ENCODE peak calls at places on chromosomes 16 and 17, in four cellular contexts. J is upper lobe of right lung, E is heart right ventricle, D is H9. T is an unnamed sample.

GRCh38 chr17:54969658-54970572 is 1.4 kb downstream of the STXBP4 start:
- DNase-seq in J (no peak), D (no peak), E (no peak), T (no peak)

GRCh38 chr17:29592850-29593545 is at the start of gene ANKRD13B:
- DNase-seq in J (peak; percentile 73), E (peak; percentile 44), D (no peak), T (no peak)

GRCh38 chr17:36104601-36105000 is 974 bp downstream of the CCL4 start:
- DNase-seq in D (peak; percentile 9), J (no peak), E (no peak), T (no peak)

GRCh38 chr16:17921357-17921978 is 415.1 kb downstream of the NPIPA8 start:
- DNase-seq in D (peak; percentile 66), E (no peak), J (no peak), T (peak; percentile 21)

GRCh38 chr16:11150190-11150589 is 105.8 kb downstream of the SOCS1 start:
- DNase-seq in D (no peak), J (no peak), E (no peak), T (no peak)

GRCh38 chr17:20028436-20028835 is 19.3 kb downstream of the SPECC1 start:
- DNase-seq in J (no peak), E (no peak), D (no peak), T (no peak)

GRCh38 chr17:80817861-80818260 is 173.8 kb upstream of the CHMP6 start:
- DNase-seq in D (no peak), J (no peak), E (no peak), T (peak; percentile 31)

GRCh38 chr16:2814757-2815298 is 2.2 kb upstream of the PRSS21 start:
- DNase-seq in J (peak; percentile 48), D (no peak), E (no peak), T (no peak)

GRCh38 chr16:72198641-72199250 is 26.8 kb upstream of the PMFBP1 start:
- DNase-seq in E (no peak), D (peak; percentile 46), J (no peak), T (no peak)

GRCh38 chr17:82909322-82909904 is 69.6 kb upstream of the ZNF750 start:
- DNase-seq in E (no peak), D (no peak), J (no peak), T (no peak)

GRCh38 chr16:77414752-77415231 is 20.0 kb downstream of the ADAMTS18 start:
- DNase-seq in J (no peak), E (no peak), D (no peak), T (peak; percentile 32)

GRCh38 chr16:17827313-17827712 is 356.6 kb upstream of the XYLT1 start:
- DNase-seq in E (no peak), J (no peak), D (no peak), T (no peak)

GRCh38 chr17:57035971-57036481 is 49.0 kb upstream of the AKAP1 start:
- DNase-seq in J (no peak), E (peak; percentile 46), D (no peak), T (peak; percentile 12)

GRCh38 chr17:55005520-55005919 is 37.0 kb downstream of the STXBP4 start:
- DNase-seq in J (no peak), E (no peak), D (peak; percentile 56), T (peak; percentile 15)

GRCh38 chr16:28876973-28877641 is 1.2 kb upstream of the ATP2A1 start:
- DNase-seq in E (no peak), D (no peak), J (no peak), T (no peak)

GRCh38 chr17:39648876-39649430 is 12.0 kb downstream of the STARD3 start:
- DNase-seq in J (no peak), D (no peak), E (no peak), T (no peak)

GRCh38 chr16:67451704-67452435 is 20.9 kb downstream of the HSD11B2 start:
- DNase-seq in J (no peak), D (no peak), E (no peak), T (no peak)

GRCh38 chr16:31006589-31006988 is 3.8 kb downstream of the STX1B start:
- DNase-seq in D (no peak), J (no peak), E (no peak), T (no peak)

GRCh38 chr17:62899349-62899748 is 66.7 kb upstream of the TANC2 start:
- DNase-seq in D (no peak), E (peak; percentile 26), J (peak; percentile 73), T (no peak)

GRCh38 chr16:74372953-74373846 is 2.9 kb upstream of the NPIPB15 start:
- DNase-seq in D (no peak), E (no peak), J (no peak), T (no peak)

GRCh38 chr16:16996830-16997229 is 473.9 kb downstream of the XYLT1 start:
- DNase-seq in E (no peak), D (peak; percentile 44), J (no peak), T (no peak)

GRCh38 chr17:57965521-57966160 is 10.4 kb upstream of the CUEDC1 start:
- DNase-seq in J (peak; percentile 40), E (no peak), D (no peak), T (no peak)

GRCh38 chr17:68437979-68438877 is 19.1 kb downstream of the WIPI1 start:
- DNase-seq in D (peak; percentile 51), E (peak; percentile 44), J (no peak), T (no peak)

GRCh38 chr17:79937981-79938695 is 97.5 kb downstream of the TBC1D16 start:
- DNase-seq in D (no peak), J (no peak), E (no peak), T (no peak)

GRCh38 chr16:72012607-72013006 is 4.1 kb downstream of the DHODH start:
- DNase-seq in D (no peak), J (no peak), E (no peak), T (no peak)

GRCh38 chr16:554640-555413 is 5.4 kb upstream of the PRR35 start:
- DNase-seq in E (no peak), D (no peak), J (no peak), T (peak; percentile 47)

GRCh38 chr17:34378664-34379101 is 15.7 kb upstream of the CCL1 start:
- DNase-seq in D (no peak), E (no peak), J (no peak), T (no peak)

GRCh38 chr16:75333770-75334169 is 82.3 kb upstream of the BCAR1 start:
- DNase-seq in E (no peak), J (no peak), D (no peak), T (no peak)

GRCh38 chr16:977096-977701 is 4.4 kb upstream of the SOX8 start:
- DNase-seq in E (no peak), D (no peak), J (no peak), T (no peak)

GRCh38 chr16:14121135-14121534 is 50.0 kb downstream of the MRTFB start:
- DNase-seq in J (no peak), E (no peak), D (no peak), T (no peak)

GRCh38 chr16:22191966-22192260 is 14.2 kb upstream of the EEF2K start:
- DNase-seq in J (no peak), D (no peak), E (peak; percentile 34), T (peak; percentile 32)
- H3K4me1 ChIP-seq in J (peaks cover 36% of the 10 kb centered on the region), D (no peaks in the 10 kb centered on the region), E (peaks cover 54% of the 10 kb centered on the region), T (peaks cover 35% of the 10 kb centered on the region)

GRCh38 chr16:66342294-66342900 is 24.1 kb upstream of the CDH5 start:
- DNase-seq in J (peak; percentile 63), D (peak; percentile 66), E (no peak), T (no peak)
- TF ChIP-seq CTCF in J (peak; percentile 54), D (peak; percentile 87), E (peak; percentile 51), T (peak; percentile 62)

GRCh38 chr17:15657868-15658775 is 26.0 kb downstream of the TRIM16 start:
- DNase-seq in J (no peak), E (no peak), D (no peak), T (peak; percentile 88)
- H3K4me1 ChIP-seq in J (no peaks in the 10 kb centered on the region), E (peaks cover 46% of the 10 kb centered on the region), D (no peaks in the 10 kb centered on the region), T (peaks cover 52% of the 10 kb centered on the region)

GRCh38 chr17:9342225-9342624 is 233.4 kb downstream of the STX8 start:
- DNase-seq in J (no peak), D (peak; percentile 34), E (no peak), T (no peak)
- TF ChIP-seq CTCF in J (no peak), D (peak; percentile 18), E (no peak), T (no peak)

GRCh38 chr17:77386502-77387192 is 245.9 kb downstream of the SEC14L1 start:
- DNase-seq in E (no peak), J (no peak), D (no peak), T (no peak)

GRCh38 chr17:77387891-77388290 is 247.1 kb downstream of the SEC14L1 start:
- DNase-seq in J (no peak), D (no peak), E (no peak), T (no peak)

GRCh38 chr17:77390870-77391269 is 250.1 kb downstream of the SEC14L1 start:
- DNase-seq in J (no peak), E (no peak), D (no peak), T (no peak)

GRCh38 chr17:77385750-77386501 is 245.2 kb downstream of the SEC14L1 start:
- DNase-seq in J (peak; percentile 82), D (no peak), E (no peak), T (no peak)

GRCh38 chr17:77388384-77389306 is 247.9 kb downstream of the SEC14L1 start:
- DNase-seq in E (no peak), J (no peak), D (no peak), T (no peak)
- H3K4me1 ChIP-seq in E (peaks cover 96% of the 10 kb centered on the region), J (peaks cover 92% of the 10 kb centered on the region), D (peaks cover 13% of the 10 kb centered on the region), T (peaks cover 72% of the 10 kb centered on the region)

T was measured in mammary epithelial cell.